ENCODE peak calls at places on chromosomes 11 and 22, in four cellular contexts. One of them, this sample, is unnamed.

GRCh38 chr22:36946436-36947158 is 33.2 kb downstream of the CSF2RB start:
- DNase-seq in retina: no peak
- DNase-seq in transverse colon: no peak
- DNase-seq in bronchial epithelial cell: no peak
- DNase-seq in this sample: no peak

GRCh38 chr11:122817121-122817520 is 21.2 kb upstream of the CRTAM start:
- DNase-seq in retina: no peak
- DNase-seq in transverse colon: peak; percentile 13
- DNase-seq in bronchial epithelial cell: peak; percentile 93
- DNase-seq in this sample: no peak

GRCh38 chr11:35792846-35793192 is 130.2 kb downstream of the TRIM44 start:
- DNase-seq in retina: no peak
- DNase-seq in transverse colon: no peak
- DNase-seq in bronchial epithelial cell: no peak
- DNase-seq in this sample: no peak

GRCh38 chr11:3127706-3128355 is 37.3 kb downstream of the OSBPL5 start:
- DNase-seq in retina: no peak
- DNase-seq in transverse colon: no peak
- DNase-seq in bronchial epithelial cell: no peak
- DNase-seq in this sample: no peak

GRCh38 chr11:61095022-61095421 is 7.3 kb upstream of the CD5 start:
- DNase-seq in retina: no peak
- DNase-seq in transverse colon: no peak
- DNase-seq in bronchial epithelial cell: no peak
- DNase-seq in this sample: no peak

GRCh38 chr11:78420255-78420764 is 2.7 kb upstream of the GAB2 start:
- DNase-seq in retina: peak; percentile 78
- DNase-seq in transverse colon: peak; percentile 72
- DNase-seq in bronchial epithelial cell: peak; percentile 28
- DNase-seq in this sample: peak; percentile 22

GRCh38 chr11:103486609-103487008 is 377.4 kb downstream of the DYNC2H1 start:
- DNase-seq in retina: no peak
- DNase-seq in transverse colon: no peak
- DNase-seq in bronchial epithelial cell: no peak
- DNase-seq in this sample: no peak

GRCh38 chr11:20061766-20062165 is 98.5 kb downstream of the DBX1 start:
- DNase-seq in retina: no peak
- DNase-seq in transverse colon: no peak
- DNase-seq in bronchial epithelial cell: no peak
- DNase-seq in this sample: no peak

GRCh38 chr11:122813176-122813917 is 25.0 kb upstream of the CRTAM start:
- DNase-seq in retina: no peak
- DNase-seq in transverse colon: no peak
- DNase-seq in bronchial epithelial cell: no peak
- DNase-seq in this sample: no peak

GRCh38 chr11:68989936-68990606 is 9.3 kb upstream of the MRGPRD start:
- DNase-seq in retina: no peak
- DNase-seq in transverse colon: no peak
- DNase-seq in bronchial epithelial cell: no peak
- DNase-seq in this sample: no peak

GRCh38 chr22:42648017-42648367 is 1.2 kb downstream of the CYB5R3 start:
- DNase-seq in retina: no peak
- DNase-seq in transverse colon: no peak
- DNase-seq in bronchial epithelial cell: no peak
- DNase-seq in this sample: no peak

GRCh38 chr11:111733009-111733408 is 33.2 kb downstream of the PPP2R1B start:
- DNase-seq in retina: peak; percentile 16
- DNase-seq in transverse colon: no peak
- DNase-seq in bronchial epithelial cell: peak; percentile 55
- DNase-seq in this sample: no peak

GRCh38 chr11:82080160-82080559 is 653.5 kb downstream of the FAM181B start:
- DNase-seq in retina: no peak
- DNase-seq in transverse colon: no peak
- DNase-seq in bronchial epithelial cell: peak; percentile 11
- DNase-seq in this sample: no peak

GRCh38 chr11:44634401-44635281 is 69.2 kb downstream of the CD82 start:
- DNase-seq in retina: peak; percentile 76
- DNase-seq in transverse colon: peak; percentile 51
- DNase-seq in bronchial epithelial cell: peak; percentile 64
- DNase-seq in this sample: no peak

GRCh38 chr11:1017269-1018005 is 19.1 kb downstream of the MUC6 start:
- DNase-seq in retina: no peak
- DNase-seq in transverse colon: no peak
- DNase-seq in bronchial epithelial cell: peak; percentile 13
- DNase-seq in this sample: no peak

GRCh38 chr11:118789501-118790356 is 1.2 kb downstream of the DDX6 start:
- DNase-seq in retina: no peak
- DNase-seq in transverse colon: no peak
- DNase-seq in bronchial epithelial cell: peak; percentile 54
- DNase-seq in this sample: no peak

GRCh38 chr11:130612291-130612802 is 163.9 kb downstream of the ADAMTS15 start:
- DNase-seq in retina: no peak
- DNase-seq in transverse colon: no peak
- DNase-seq in bronchial epithelial cell: no peak
- DNase-seq in this sample: no peak

GRCh38 chr22:47092896-47093311 is 330.5 kb downstream of the TBC1D22A start:
- DNase-seq in retina: no peak
- DNase-seq in transverse colon: no peak
- DNase-seq in bronchial epithelial cell: peak; percentile 13
- DNase-seq in this sample: no peak